ENCODE peak calls at places on chromosomes 11 and 22, in four cellular contexts. M is endothelial cell, H is AG04449, N is germinal center. I is an unnamed sample.

GRCh38 chr11:44978961-44979331 is 28.3 kb upstream of the TP53I11 start:
- DNase-seq in M (no peak), H (no peak), N (no peak), I (no peak)

GRCh38 chr11:126198648-126199047 is 12.8 kb downstream of the RPUSD4 start:
- DNase-seq in M (no peak), H (no peak), N (no peak), I (no peak)

GRCh38 chr22:50119768-50120251 is 30.0 kb downstream of the MOV10L1 start:
- DNase-seq in M (no peak), H (no peak), N (no peak), I (no peak)

GRCh38 chr11:60785136-60785535 is at the start of gene MS4A10:
- DNase-seq in M (no peak), H (no peak), N (no peak), I (no peak)

GRCh38 chr11:61805146-61805545 is 11.7 kb downstream of the FADS1 start:
- DNase-seq in M (no peak), H (no peak), N (no peak), I (no peak)

GRCh38 chr11:65133724-65134123 is 595 bp downstream of the SYVN1 start:
- DNase-seq in M (peak; percentile 17), H (no peak), N (no peak), I (no peak)

GRCh38 chr11:107999759-108000455 is 8.8 kb upstream of the CUL5 start:
- DNase-seq in M (peak; percentile 70), H (no peak), N (peak; percentile 74), I (peak; percentile 63)

GRCh38 chr11:11078344-11078743 is 220.5 kb upstream of the ZBED5 start:
- DNase-seq in M (no peak), H (no peak), N (no peak), I (no peak)

GRCh38 chr11:133078591-133079179 is 453.6 kb downstream of the OPCML start:
- DNase-seq in M (peak; percentile 70), H (no peak), N (peak; percentile 40), I (peak; percentile 58)

GRCh38 chr22:32796865-32797573 is 4.5 kb upstream of the TIMP3 start:
- DNase-seq in M (peak; percentile 74), H (no peak), N (peak; percentile 47), I (peak; percentile 55)